ENCODE peak calls at places on chromosomes 2 and 18, in four cellular contexts. D, Y, J and W are unnamed samples.
A peak's percentile ranks its signal among the peaks of the same experiment; 100 is the strongest.

GRCh38 chr2:241356871-241357260 is 781 bp downstream of the FARP2 start:
- DNase-seq in J (no peak), Y (peak; percentile 34), D (no peak), W (no peak)

GRCh38 chr2:212005077-212005671 is 533.4 kb downstream of the ERBB4 start:
- DNase-seq in D (no peak), J (peak; percentile 12), Y (peak; percentile 75), W (peak; percentile 26)

GRCh38 chr18:54672109-54672508 is 81.1 kb downstream of the DYNAP start:
- DNase-seq in J (no peak), D (no peak), Y (no peak), W (no peak)

GRCh38 chr2:152336103-152336853 is 1.3 kb downstream of the FMNL2 start:
- DNase-seq in Y (peak; percentile 66), D (no peak), J (peak; percentile 63), W (peak; percentile 66)

GRCh38 chr2:124666976-124667375 is 641.9 kb downstream of the CNTNAP5 start:
- DNase-seq in J (no peak), D (no peak), Y (no peak), W (no peak)

GRCh38 chr2:202237787-202238233 is 587 bp downstream of the SUMO1 start:
- DNase-seq in D (no peak), Y (peak; percentile 69), J (peak; percentile 69), W (peak; percentile 51)

GRCh38 chr2:149617057-149617456 is 29.5 kb upstream of the MMADHC start:
- DNase-seq in Y (no peak), D (no peak), J (no peak), W (no peak)

GRCh38 chr2:105243961-105244360 is 2.4 kb downstream of the GPR45 start:
- DNase-seq in Y (peak; percentile 18), J (no peak), D (no peak), W (no peak)

GRCh38 chr2:106065268-106065982 is 128.7 kb downstream of the UXS1 start:
- DNase-seq in D (no peak), Y (no peak), J (no peak), W (no peak)

GRCh38 chr2:144948205-144948855 is 428.4 kb upstream of the ZEB2 start:
- DNase-seq in Y (no peak), D (no peak), J (no peak), W (no peak)

GRCh38 chr2:71512386-71512785 is 59.0 kb downstream of the DYSF start:
- DNase-seq in Y (no peak), J (no peak), D (no peak), W (no peak)

GRCh38 chr2:216775043-216775453 is 79.7 kb upstream of the IGFBP5 start:
- DNase-seq in J (peak; percentile 89), D (no peak), Y (no peak), W (peak; percentile 94)

GRCh38 chr18:48851563-48851962 is 99.2 kb downstream of the SMAD7 start:
- DNase-seq in Y (no peak), D (no peak), J (no peak), W (no peak)

GRCh38 chr2:128686881-128687550 is 368.3 kb upstream of the HS6ST1 start:
- DNase-seq in Y (no peak), J (peak; percentile 2), D (no peak), W (no peak)

GRCh38 chr2:53033416-53033815 is 734.2 kb upstream of the CHAC2 start:
- DNase-seq in J (peak; percentile 7), D (no peak), Y (no peak), W (peak; percentile 16)

GRCh38 chr18:31205273-31205672 is 42.6 kb upstream of the DSC1 start:
- DNase-seq in Y (no peak), D (no peak), J (no peak), W (no peak)

GRCh38 chr18:37657413-37657965 is 91.9 kb upstream of the CELF4 start:
- DNase-seq in J (no peak), D (no peak), Y (no peak), W (no peak)

GRCh38 chr2:96842600-96842999 is 1.2 kb downstream of the ANKRD23 start:
- DNase-seq in D (no peak), J (no peak), Y (no peak), W (no peak)

GRCh38 chr2:238887616-238888015 is 39.7 kb downstream of the TWIST2 start:
- DNase-seq in Y (no peak), D (no peak), J (no peak), W (no peak)

GRCh38 chr2:117832905-117833613 is 18.6 kb downstream of the DDX18 start:
- DNase-seq in D (no peak), J (peak; percentile 65), Y (peak; percentile 54), W (no peak)

GRCh38 chr2:128440666-128441340 is 122.1 kb upstream of the HS6ST1 start:
- DNase-seq in J (no peak), D (no peak), Y (peak; percentile 23), W (no peak)

GRCh38 chr2:217206326-217206725 is 346.5 kb upstream of the TNP1 start:
- DNase-seq in J (no peak), Y (no peak), D (no peak), W (no peak)

GRCh38 chr18:76973512-76974302 is 151.3 kb downstream of the ZNF236 start:
- DNase-seq in Y (no peak), D (no peak), J (no peak), W (no peak)

GRCh38 chr2:162063899-162064298 is 10.1 kb downstream of the DPP4 start:
- DNase-seq in Y (no peak), J (no peak), D (no peak), W (no peak)